ENCODE peak calls at places on chromosomes 6 and 20, in six cellular contexts. J, T, A, P, X and U are unnamed samples.

GRCh38 chr6:170221753-170222400 is 69.0 kb downstream of the DLL1 start:
- DNase-seq in J (peak), X (no peak), P (no peak), A (no peak), T (no peak), U (no peak)

GRCh38 chr20:19079536-19080299 is 132.7 kb upstream of the SLC24A3 start:
- DNase-seq in T (no peak), J (no peak), X (no peak), P (no peak), A (peak), U (no peak)

GRCh38 chr6:167827588-167828324 is 1.0 kb downstream of the AFDN start:
- DNase-seq in X (peak), J (peak), P (peak), T (peak), A (peak), U (no peak)

GRCh38 chr6:150934380-150934779 is 68.9 kb downstream of the MTHFD1L start:
- DNase-seq in J (no peak), A (peak), T (no peak), P (peak), X (peak), U (no peak)

GRCh38 chr20:48153523-48153922 is 368.2 kb upstream of the SULF2 start:
- DNase-seq in A (no peak), J (peak), T (no peak), X (peak), P (no peak), U (no peak)

GRCh38 chr20:1734269-1734858 is 76.8 kb upstream of the SIRPG start:
- DNase-seq in P (no peak), A (no peak), J (no peak), X (no peak), T (no peak), U (no peak)

GRCh38 chr6:7727150-7727950 is 1.5 kb downstream of the BMP6 start:
- DNase-seq in X (no peak), P (peak), J (peak), A (no peak), T (peak), U (peak)

GRCh38 chr6:158314737-158315136 is 2.5 kb downstream of the TULP4 start:
- DNase-seq in X (no peak), P (no peak), J (no peak), T (no peak), A (no peak), U (no peak)

GRCh38 chr6:132820629-132821381 is 6.4 kb downstream of the RPS12 start:
- DNase-seq in A (peak), P (peak), T (no peak), J (peak), X (no peak), U (peak)

GRCh38 chr6:168090706-168091105 is 11.7 kb upstream of the FRMD1 start:
- DNase-seq in A (no peak), J (no peak), T (no peak), P (no peak), X (no peak), U (no peak)

GRCh38 chr6:69704916-69705315 is 91.9 kb downstream of the LMBRD1 start:
- DNase-seq in T (no peak), J (no peak), P (no peak), X (no peak), A (no peak), U (no peak)

GRCh38 chr6:69706724-69707123 is 90.1 kb downstream of the LMBRD1 start:
- DNase-seq in P (no peak), T (no peak), J (no peak), A (no peak), X (no peak), U (no peak)

DNA sequence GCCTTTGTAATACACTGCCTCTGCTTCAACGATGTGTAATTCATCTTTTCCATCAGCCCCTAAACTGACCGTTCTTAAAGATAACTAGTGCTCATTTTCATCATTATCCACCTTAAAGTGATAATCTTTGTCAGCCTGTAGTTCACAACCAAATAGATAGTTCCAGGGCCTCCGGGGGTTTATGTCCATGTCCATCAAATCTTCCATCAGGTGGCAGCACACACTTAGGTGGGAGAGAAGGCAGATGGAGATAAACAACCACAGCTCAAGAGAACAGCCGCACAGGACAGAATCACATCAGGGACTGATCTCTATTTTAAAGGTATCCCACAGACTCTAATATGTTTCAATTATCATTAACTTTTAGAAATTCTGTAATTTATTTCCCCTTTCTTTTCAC is 90.9 kb downstream of the LMBRD1 start:
- DNase-seq in T (no peak), J (no peak), X (no peak), P (no peak), A (no peak), U (no peak)
- H4K91ac ChIP-seq in T (no peak), J (no peak), X (no peak), P (no peak), A (no peak), U (no peak)

DNA sequence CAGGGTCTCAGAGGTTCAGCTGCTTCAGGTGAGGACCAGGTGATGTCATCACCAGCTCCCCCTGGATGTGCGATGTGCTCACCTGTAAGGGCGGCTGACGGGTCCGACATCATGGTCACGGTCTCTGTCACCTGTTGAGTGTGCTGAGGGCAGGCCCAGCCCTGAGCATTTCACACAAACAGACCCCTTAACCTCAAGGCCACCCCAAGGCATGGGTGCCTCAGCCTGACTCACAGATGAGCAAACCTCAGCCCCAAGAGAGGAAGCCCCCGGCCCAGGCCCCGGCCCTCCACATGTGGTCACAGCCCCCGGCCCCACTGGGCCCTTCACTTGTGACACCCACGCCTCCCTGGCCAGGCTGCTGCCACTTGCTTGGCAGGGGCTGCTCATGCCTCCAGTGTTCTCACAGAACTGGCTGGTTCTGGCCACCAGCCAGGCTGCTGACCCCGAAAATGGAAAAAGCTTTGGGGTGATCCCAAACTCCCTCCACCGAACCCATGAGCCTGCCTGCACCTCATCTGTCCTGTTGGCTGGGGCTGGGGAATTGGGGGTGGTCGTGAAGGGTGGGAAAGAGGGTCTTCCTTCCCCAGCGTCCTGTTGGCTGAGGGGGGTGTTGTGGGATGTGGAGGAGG is 33.3 kb downstream of the PRR18 start:
- DNase-seq in J (no peak), X (no peak), P (no peak), T (no peak), A (no peak), U (no peak)
- H4K91ac ChIP-seq in J (no peak), X (no peak), P (no peak), T (no peak), A (no peak), U (no peak)

DNA sequence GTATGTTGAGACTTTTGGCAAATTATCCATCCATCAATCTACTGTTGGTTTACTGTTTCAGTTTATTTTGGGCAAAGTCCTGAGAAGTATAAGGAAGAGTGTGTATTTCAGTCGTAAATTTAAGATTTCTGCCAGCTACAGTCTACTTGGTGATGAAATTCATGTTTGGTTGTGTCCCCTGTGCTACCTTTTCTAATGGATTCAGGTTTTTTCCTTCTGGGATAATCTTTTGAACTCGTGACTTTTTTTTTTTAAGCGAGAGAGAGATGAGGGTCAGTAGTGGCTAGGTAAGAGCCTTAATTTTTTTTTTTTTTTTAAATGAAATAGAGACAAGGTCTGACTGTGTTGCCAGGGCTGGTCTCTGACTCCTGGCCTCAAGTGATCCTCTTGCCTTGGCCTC is 772 bp upstream of the TMEM217 start:
- DNase-seq in P (no peak), X (no peak), T (no peak), A (no peak), J (no peak), U (no peak)
- H4K91ac ChIP-seq in P (no peak), X (no peak), T (no peak), A (peak), J (no peak), U (no peak)

DNA sequence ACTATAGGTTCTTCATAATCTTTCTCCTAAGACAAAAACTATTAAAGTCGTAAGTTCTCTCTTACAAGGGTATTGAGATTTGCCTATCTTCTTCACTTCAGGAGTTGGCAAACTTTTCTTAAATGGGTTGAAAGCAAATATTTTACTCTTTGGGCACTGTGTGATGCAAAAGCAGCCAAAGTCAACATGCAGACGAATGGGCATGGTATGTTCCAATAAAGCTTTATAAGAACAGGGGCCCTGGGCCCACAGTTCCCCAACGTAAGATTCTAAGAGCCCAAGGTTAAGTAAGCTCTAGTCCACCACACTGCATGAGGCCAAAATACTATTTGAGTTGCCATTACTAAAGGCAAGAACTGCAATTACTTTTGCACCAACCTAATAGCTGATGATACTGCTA is 11.5 kb downstream of the CD164 start:
- DNase-seq in X (no peak), P (no peak), J (no peak), A (no peak), T (no peak), U (no peak)
- H4K91ac ChIP-seq in X (no peak), P (no peak), J (no peak), A (no peak), T (no peak), U (no peak)

GRCh38 chr20:3751284-3751663 is 16.3 kb downstream of the ADISSP start:
- DNase-seq in A (no peak), J (peak), T (no peak), P (no peak), X (no peak), U (no peak)
- H4K91ac ChIP-seq in A (no peak), J (no peak), T (no peak), P (no peak), X (no peak), U (no peak)